ENCODE peak calls at places on chromosomes 13 and 19, in five cellular contexts. One of them, this sample, is unnamed.

GRCh38 chr13:37618554-37618953 is 20.0 kb upstream of the POSTN start:
- DNase-seq in osteocyte: no peak
- DNase-seq in OCI-M1: no peak
- DNase-seq in breast epithelium: no peak
- DNase-seq in pancreas: no peak
- DNase-seq in this sample: no peak

GRCh38 chr19:55451522-55452380 is 8.7 kb upstream of the SHISA7 start:
- DNase-seq in OCI-M1: no peak
- DNase-seq in breast epithelium: no peak
- DNase-seq in pancreas: no peak
- DNase-seq in osteocyte: no peak
- DNase-seq in this sample: no peak

GRCh38 chr19:11538232-11539036 is at the start of gene CNN1:
- DNase-seq in pancreas: no peak
- DNase-seq in OCI-M1: peak
- DNase-seq in osteocyte: no peak
- DNase-seq in breast epithelium: peak
- DNase-seq in this sample: peak

GRCh38 chr13:45873491-45874360 is 22.2 kb upstream of the SIAH3 start:
- DNase-seq in pancreas: no peak
- DNase-seq in OCI-M1: no peak
- DNase-seq in osteocyte: no peak
- DNase-seq in breast epithelium: no peak
- DNase-seq in this sample: peak

GRCh38 chr19:55489711-55490477 is 1.7 kb downstream of the SSC5D start:
- DNase-seq in pancreas: no peak
- DNase-seq in osteocyte: no peak
- DNase-seq in OCI-M1: no peak
- DNase-seq in breast epithelium: no peak
- DNase-seq in this sample: no peak

GRCh38 chr13:110942248-110942981 is 27.5 kb upstream of the ANKRD10 start:
- DNase-seq in OCI-M1: no peak
- DNase-seq in pancreas: no peak
- DNase-seq in osteocyte: no peak
- DNase-seq in breast epithelium: no peak
- DNase-seq in this sample: no peak

GRCh38 chr19:19443902-19444693 is 38.6 kb downstream of the GATAD2A start:
- DNase-seq in breast epithelium: no peak
- DNase-seq in pancreas: no peak
- DNase-seq in OCI-M1: no peak
- DNase-seq in osteocyte: no peak
- DNase-seq in this sample: no peak

GRCh38 chr13:28889317-28889716 is 69.2 kb downstream of the MTUS2 start:
- DNase-seq in pancreas: no peak
- DNase-seq in OCI-M1: no peak
- DNase-seq in osteocyte: no peak
- DNase-seq in breast epithelium: no peak
- DNase-seq in this sample: no peak

GRCh38 chr13:113431171-113431570 is 22.1 kb downstream of the ADPRHL1 start:
- DNase-seq in pancreas: no peak
- DNase-seq in osteocyte: no peak
- DNase-seq in breast epithelium: no peak
- DNase-seq in OCI-M1: no peak
- DNase-seq in this sample: no peak

GRCh38 chr13:66543780-66544179 is 686.4 kb downstream of the PCDH9 start:
- DNase-seq in OCI-M1: peak
- DNase-seq in osteocyte: no peak
- DNase-seq in breast epithelium: no peak
- DNase-seq in pancreas: no peak
- DNase-seq in this sample: no peak

GRCh38 chr13:105139380-105140285 is 1395.8 kb downstream of the EFNB2 start:
- DNase-seq in pancreas: no peak
- DNase-seq in breast epithelium: peak
- DNase-seq in OCI-M1: peak
- DNase-seq in osteocyte: no peak
- DNase-seq in this sample: peak

GRCh38 chr19:18418034-18418724 is 1.0 kb upstream of the SSBP4 start:
- DNase-seq in breast epithelium: no peak
- DNase-seq in OCI-M1: no peak
- DNase-seq in pancreas: no peak
- DNase-seq in osteocyte: no peak
- DNase-seq in this sample: peak

GRCh38 chr19:10871711-10872550 is 578 bp downstream of the CARM1 start:
- DNase-seq in breast epithelium: peak
- DNase-seq in osteocyte: no peak
- DNase-seq in pancreas: peak
- DNase-seq in OCI-M1: peak
- DNase-seq in this sample: no peak

GRCh38 chr13:29538625-29538976 is 56.9 kb downstream of the SLC7A1 start:
- DNase-seq in osteocyte: no peak
- DNase-seq in pancreas: no peak
- DNase-seq in OCI-M1: no peak
- DNase-seq in breast epithelium: no peak
- DNase-seq in this sample: no peak

GRCh38 chr13:108645376-108645775 is 16.0 kb downstream of the MYO16 start:
- DNase-seq in OCI-M1: no peak
- DNase-seq in osteocyte: no peak
- DNase-seq in breast epithelium: no peak
- DNase-seq in pancreas: no peak
- DNase-seq in this sample: no peak

GRCh38 chr19:49403404-49404187 is 15.5 kb downstream of the KASH5 start:
- DNase-seq in pancreas: no peak
- DNase-seq in breast epithelium: no peak
- DNase-seq in OCI-M1: no peak
- DNase-seq in osteocyte: no peak
- DNase-seq in this sample: no peak

GRCh38 chr19:7257148-7258041 is 36.8 kb downstream of the INSR start:
- DNase-seq in OCI-M1: no peak
- DNase-seq in breast epithelium: no peak
- DNase-seq in osteocyte: no peak
- DNase-seq in pancreas: peak
- DNase-seq in this sample: peak

GRCh38 chr19:8451885-8452284 is 7.1 kb downstream of the HNRNPM start:
- DNase-seq in breast epithelium: no peak
- DNase-seq in OCI-M1: peak
- DNase-seq in pancreas: no peak
- DNase-seq in osteocyte: no peak
- DNase-seq in this sample: no peak

GRCh38 chr19:401836-402535 is 7.0 kb downstream of the C2CD4C start:
- DNase-seq in osteocyte: no peak
- DNase-seq in OCI-M1: no peak
- DNase-seq in pancreas: peak
- DNase-seq in breast epithelium: no peak
- DNase-seq in this sample: no peak

GRCh38 chr13:27770809-27771208 is 21.5 kb upstream of the GSX1 start:
- DNase-seq in breast epithelium: no peak
- DNase-seq in pancreas: peak
- DNase-seq in osteocyte: no peak
- DNase-seq in OCI-M1: peak
- DNase-seq in this sample: no peak

GRCh38 chr19:49142866-49143335 is 12.3 kb downstream of the HRC start:
- DNase-seq in pancreas: peak
- DNase-seq in osteocyte: peak
- DNase-seq in breast epithelium: peak
- DNase-seq in OCI-M1: peak
- DNase-seq in this sample: peak

GRCh38 chr13:28584873-28585317 is 74.0 kb upstream of the POMP start:
- DNase-seq in breast epithelium: no peak
- DNase-seq in osteocyte: no peak
- DNase-seq in pancreas: no peak
- DNase-seq in OCI-M1: no peak
- DNase-seq in this sample: no peak

GRCh38 chr13:73036566-73036965 is 22.2 kb upstream of the KLF5 start:
- DNase-seq in OCI-M1: no peak
- DNase-seq in osteocyte: no peak
- DNase-seq in pancreas: no peak
- DNase-seq in breast epithelium: no peak
- DNase-seq in this sample: no peak

GRCh38 chr19:45952691-45953505 is 20.8 kb downstream of the NOVA2 start:
- DNase-seq in OCI-M1: peak
- DNase-seq in breast epithelium: no peak
- DNase-seq in osteocyte: no peak
- DNase-seq in pancreas: peak
- DNase-seq in this sample: peak

GRCh38 chr13:92896842-92897241 is 329.8 kb upstream of the GPC6 start:
- DNase-seq in osteocyte: no peak
- DNase-seq in breast epithelium: no peak
- DNase-seq in pancreas: no peak
- DNase-seq in OCI-M1: peak
- DNase-seq in this sample: no peak

GRCh38 chr13:79385694-79386093 is 20.4 kb downstream of the RBM26 start:
- DNase-seq in pancreas: no peak
- DNase-seq in osteocyte: no peak
- DNase-seq in breast epithelium: no peak
- DNase-seq in OCI-M1: peak
- DNase-seq in this sample: no peak

GRCh38 chr13:73816702-73817101 is 317.5 kb downstream of the KLF12 start:
- DNase-seq in OCI-M1: no peak
- DNase-seq in osteocyte: no peak
- DNase-seq in pancreas: no peak
- DNase-seq in breast epithelium: no peak
- DNase-seq in this sample: no peak

GRCh38 chr19:12769689-12770088 is 5.7 kb downstream of the HOOK2 start:
- DNase-seq in osteocyte: no peak
- DNase-seq in OCI-M1: no peak
- DNase-seq in breast epithelium: no peak
- DNase-seq in pancreas: no peak
- DNase-seq in this sample: no peak

GRCh38 chr19:35389192-35389861 is 18.5 kb downstream of the GPR42 start:
- DNase-seq in OCI-M1: peak
- DNase-seq in pancreas: no peak
- DNase-seq in breast epithelium: no peak
- DNase-seq in osteocyte: peak
- DNase-seq in this sample: no peak

GRCh38 chr19:14159059-14159458 is 22.7 kb upstream of the ASF1B start:
- DNase-seq in breast epithelium: no peak
- DNase-seq in pancreas: no peak
- DNase-seq in osteocyte: no peak
- DNase-seq in OCI-M1: no peak
- DNase-seq in this sample: no peak